ENCODE peak calls at places on chromosomes 5 and 9, in ten cellular contexts. S is left lung; Z is CD8-positive, alpha-beta T cell; B is IMR-90; K is cardiac fibroblast; P is AG10803; R is lower leg skin; U is cardiac muscle cell; C is mesothelial cell of epicardium; L is NB4. F is an unnamed sample.

GRCh38 chr9:133050142-133050541 is 11.6 kb upstream of the CEL start:
- DNase-seq in L (no peak), R (no peak), S (no peak), K (no peak), P (peak; percentile 40), U (peak; percentile 19), C (no peak), B (peak; percentile 16), Z (no peak), F (no peak)

GRCh38 chr5:83364322-83365299 is 106.9 kb upstream of the VCAN start:
- DNase-seq in P (no peak), S (no peak), B (no peak), K (no peak), L (peak; percentile 15), Z (no peak), R (no peak), U (no peak), C (no peak), F (no peak)

GRCh38 chr5:132070460-132071337 is 2.9 kb upstream of the CSF2 start:
- DNase-seq in R (no peak), U (peak; percentile 43), L (peak; percentile 15), B (peak; percentile 84), Z (no peak), S (no peak), K (peak; percentile 19), C (no peak), P (peak; percentile 16), F (no peak)

GRCh38 chr9:124506931-124507879 is at the start of gene NR5A1:
- DNase-seq in S (no peak), R (no peak), U (no peak), B (no peak), P (no peak), Z (no peak), L (no peak), C (no peak), K (no peak), F (no peak)

GRCh38 chr9:35691325-35691631 is 1.6 kb upstream of the TPM2 start:
- DNase-seq in R (no peak), K (no peak), B (no peak), L (no peak), C (no peak), S (no peak), Z (no peak), U (no peak), P (no peak), F (no peak)

GRCh38 chr5:36575367-36575781 is 31.0 kb upstream of the SLC1A3 start:
- DNase-seq in Z (no peak), R (no peak), S (no peak), K (peak; percentile 73), P (peak; percentile 67), C (no peak), L (no peak), U (peak; percentile 78), B (peak; percentile 15), F (no peak)

GRCh38 chr9:26945591-26945990 is 1.5 kb downstream of the PLAA start:
- DNase-seq in R (no peak), U (no peak), C (no peak), L (no peak), K (no peak), S (no peak), P (no peak), B (no peak), Z (no peak), F (no peak)

GRCh38 chr9:133604214-133604613 is 5.0 kb downstream of the FAM163B start:
- DNase-seq in R (no peak), C (no peak), S (no peak), Z (peak; percentile 75), L (peak; percentile 41), K (peak; percentile 14), P (no peak), U (peak; percentile 29), B (no peak), F (no peak)

GRCh38 chr5:37769840-37770239 is 70.0 kb downstream of the GDNF start:
- DNase-seq in K (no peak), Z (no peak), P (no peak), B (no peak), C (no peak), S (no peak), R (no peak), U (no peak), L (no peak), F (no peak)

GRCh38 chr5:123151227-123151951 is 62.3 kb downstream of the PRDM6 start:
- DNase-seq in B (no peak), K (no peak), L (no peak), R (no peak), Z (no peak), C (no peak), P (no peak), U (no peak), S (no peak), F (no peak)

GRCh38 chr5:168409601-168410458 is 76.4 kb upstream of the RARS1 start:
- DNase-seq in P (peak; percentile 64), L (no peak), U (peak; percentile 88), B (peak; percentile 91), C (no peak), S (no peak), R (no peak), K (peak; percentile 80), Z (no peak), F (no peak)

GRCh38 chr5:59107692-59108091 is 524.8 kb downstream of the RAB3C start:
- DNase-seq in R (no peak), P (peak; percentile 21), Z (no peak), C (no peak), S (no peak), K (peak; percentile 71), U (peak; percentile 82), L (no peak), B (no peak), F (no peak)

GRCh38 chr9:84271887-84272556 is 68.5 kb downstream of the SLC28A3 start:
- DNase-seq in R (no peak), B (peak; percentile 13), K (peak; percentile 27), L (no peak), C (no peak), P (peak; percentile 5), S (no peak), U (peak; percentile 49), Z (no peak), F (no peak)

GRCh38 chr5:43000198-43000840 is 39.8 kb downstream of the ANXA2R start:
- DNase-seq in C (no peak), Z (no peak), S (no peak), K (peak; percentile 58), U (peak; percentile 59), L (no peak), B (peak; percentile 59), R (no peak), P (peak; percentile 50), F (no peak)
- TF ChIP-seq CTCF in C (no peak), Z (no peak), S (no peak), K (no peak), U (no peak), L (no peak), B (no peak), R (no peak), P (no peak), F (no peak)

GRCh38 chr9:125821078-125821477 is 73.9 kb downstream of the PBX3 start:
- DNase-seq in C (no peak), Z (no peak), P (no peak), K (no peak), B (no peak), S (no peak), L (no peak), U (no peak), R (no peak), F (no peak)
- TF ChIP-seq CTCF in C (no peak), Z (no peak), P (no peak), K (no peak), B (no peak), S (no peak), L (no peak), U (no peak), R (no peak), F (no peak)

GRCh38 chr5:180670157-180670556 is 20.8 kb upstream of the FLT4 start:
- DNase-seq in Z (no peak), B (no peak), R (no peak), C (no peak), S (no peak), P (no peak), K (no peak), U (no peak), L (no peak), F (no peak)

GRCh38 chr5:180669661-180670060 is 20.3 kb upstream of the FLT4 start:
- DNase-seq in K (no peak), B (no peak), P (no peak), S (no peak), L (peak; percentile 28), C (no peak), U (no peak), Z (no peak), R (no peak), F (no peak)

GRCh38 chr5:180668835-180669596 is 19.6 kb upstream of the FLT4 start:
- DNase-seq in P (no peak), S (no peak), B (no peak), C (no peak), R (no peak), U (no peak), Z (no peak), K (no peak), L (no peak), F (no peak)

GRCh38 chr5:180673371-180674252 is 24.2 kb upstream of the FLT4 start:
- DNase-seq in Z (no peak), R (no peak), U (no peak), L (no peak), K (no peak), P (no peak), C (no peak), S (no peak), B (no peak), F (no peak)

DNA sequence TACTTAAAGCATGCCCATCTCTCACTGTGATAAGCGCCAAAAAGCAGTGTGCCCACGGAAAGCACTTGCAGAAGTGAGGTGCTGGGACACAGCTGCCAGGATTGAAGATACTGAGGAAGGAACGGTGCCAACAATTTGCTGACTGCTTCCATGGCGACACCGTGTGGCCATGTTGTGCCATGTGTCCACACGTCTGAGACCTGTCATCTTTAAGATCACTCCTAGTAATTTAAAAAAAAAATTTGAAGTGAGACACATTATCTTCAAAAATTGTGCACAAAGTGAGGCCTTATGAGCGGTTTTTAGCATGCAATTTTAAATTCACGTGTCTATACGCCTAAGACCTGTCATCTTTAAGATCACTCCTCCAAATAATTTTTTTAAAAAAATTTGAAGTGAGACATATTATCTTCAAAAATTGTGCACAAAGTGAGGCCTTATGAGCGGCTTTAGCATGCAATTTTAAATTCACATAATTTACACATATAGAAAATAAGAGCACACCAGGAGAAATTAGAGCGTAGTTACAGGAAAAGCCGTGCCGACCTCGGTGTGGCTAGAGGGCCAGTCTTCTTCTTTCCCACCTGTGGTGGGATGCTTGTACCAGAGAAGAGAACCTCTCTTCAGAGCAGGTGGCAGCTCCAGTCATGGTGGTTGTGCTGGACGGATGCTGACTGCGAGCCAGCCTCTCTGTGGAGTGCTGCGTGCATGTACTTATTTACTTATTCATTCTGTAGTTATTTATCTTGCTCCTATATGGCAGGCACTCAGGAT is 21.4 kb upstream of the FLT4 start:
- DNase-seq in L (peak; percentile 82), C (no peak), K (peak; percentile 59), Z (peak; percentile 76), P (peak; percentile 29), B (peak; percentile 37), S (no peak), R (peak; percentile 18), U (peak; percentile 58), F (no peak)
- TF ChIP-seq CTCF in L (peak; percentile 86), C (peak; percentile 40), K (peak; percentile 55), Z (peak; percentile 55), P (peak; percentile 56), B (peak; percentile 41), S (peak; percentile 53), R (no peak), U (peak; percentile 62), F (peak; percentile 84)

GRCh38 chr9:112921549-112921948 is 30.9 kb upstream of the SLC46A2 start:
- DNase-seq in C (no peak), U (peak; percentile 72), R (no peak), B (peak; percentile 63), Z (no peak), L (peak; percentile 72), S (no peak), K (peak; percentile 69), P (peak; percentile 65), F (no peak)

GRCh38 chr9:112925058-112925641 is 34.5 kb upstream of the SLC46A2 start:
- DNase-seq in S (no peak), P (peak; percentile 24), C (no peak), B (peak; percentile 23), K (peak; percentile 27), R (no peak), U (peak; percentile 52), L (peak; percentile 74), Z (no peak), F (no peak)
- TF ChIP-seq CTCF in S (no peak), P (peak; percentile 46), C (no peak), B (peak; percentile 44), K (peak; percentile 23), R (no peak), U (peak; percentile 39), L (peak; percentile 44), Z (no peak), F (peak; percentile 73)